ENCODE peak calls at places on chromosomes 6 and 20, in five cellular contexts. One of them, this sample, is unnamed.
A peak's percentile ranks its signal among the peaks of the same experiment; 100 is the strongest.

GRCh38 chr20:53940883-53941546 is 129.4 kb downstream of the BCAS1 start:
- DNase-seq in iPS-NIHi11: no peak
- DNase-seq in naive thymus-derived CD8-positive, alpha-beta T cell: no peak
- DNase-seq in AG04449: peak; percentile 64
- DNase-seq in stimulated activated CD4-positive, alpha-beta T cell treated with anti-CD3 and anti-CD28 coated beads, Interleukin-1b, Interleukin-23, amount 100 ng/mL, for 1 hour: no peak
- DNase-seq in this sample: no peak

GRCh38 chr6:42179261-42179955 is 6.2 kb downstream of the GUCA1A start:
- DNase-seq in iPS-NIHi11: no peak
- DNase-seq in naive thymus-derived CD8-positive, alpha-beta T cell: no peak
- DNase-seq in AG04449: no peak
- DNase-seq in stimulated activated CD4-positive, alpha-beta T cell treated with anti-CD3 and anti-CD28 coated beads, Interleukin-1b, Interleukin-23, amount 100 ng/mL, for 1 hour: no peak
- DNase-seq in this sample: no peak

GRCh38 chr6:38266921-38267354 is 372.8 kb downstream of the BTBD9 start:
- DNase-seq in iPS-NIHi11: no peak
- DNase-seq in naive thymus-derived CD8-positive, alpha-beta T cell: no peak
- DNase-seq in AG04449: no peak
- DNase-seq in stimulated activated CD4-positive, alpha-beta T cell treated with anti-CD3 and anti-CD28 coated beads, Interleukin-1b, Interleukin-23, amount 100 ng/mL, for 1 hour: no peak
- DNase-seq in this sample: no peak

GRCh38 chr6:159107451-159108260 is 61.5 kb upstream of the FNDC1 start:
- DNase-seq in iPS-NIHi11: no peak
- DNase-seq in naive thymus-derived CD8-positive, alpha-beta T cell: peak; percentile 66
- DNase-seq in AG04449: no peak
- DNase-seq in stimulated activated CD4-positive, alpha-beta T cell treated with anti-CD3 and anti-CD28 coated beads, Interleukin-1b, Interleukin-23, amount 100 ng/mL, for 1 hour: no peak
- DNase-seq in this sample: peak; percentile 59

GRCh38 chr20:49115565-49115964 is 69.5 kb downstream of the CSE1L start:
- DNase-seq in iPS-NIHi11: no peak
- DNase-seq in naive thymus-derived CD8-positive, alpha-beta T cell: no peak
- DNase-seq in AG04449: no peak
- DNase-seq in stimulated activated CD4-positive, alpha-beta T cell treated with anti-CD3 and anti-CD28 coated beads, Interleukin-1b, Interleukin-23, amount 100 ng/mL, for 1 hour: no peak
- DNase-seq in this sample: no peak

GRCh38 chr20:46255440-46256104 is 52.7 kb downstream of the CDH22 start:
- DNase-seq in iPS-NIHi11: peak; percentile 48
- DNase-seq in naive thymus-derived CD8-positive, alpha-beta T cell: no peak
- DNase-seq in AG04449: no peak
- DNase-seq in stimulated activated CD4-positive, alpha-beta T cell treated with anti-CD3 and anti-CD28 coated beads, Interleukin-1b, Interleukin-23, amount 100 ng/mL, for 1 hour: no peak
- DNase-seq in this sample: no peak

GRCh38 chr20:23228912-23229311 is 121.7 kb upstream of the NXT1 start:
- DNase-seq in iPS-NIHi11: no peak
- DNase-seq in naive thymus-derived CD8-positive, alpha-beta T cell: no peak
- DNase-seq in AG04449: peak; percentile 29
- DNase-seq in stimulated activated CD4-positive, alpha-beta T cell treated with anti-CD3 and anti-CD28 coated beads, Interleukin-1b, Interleukin-23, amount 100 ng/mL, for 1 hour: no peak
- DNase-seq in this sample: no peak

GRCh38 chr20:45157977-45158376 is 16.7 kb upstream of the PI3 start:
- DNase-seq in iPS-NIHi11: no peak
- DNase-seq in naive thymus-derived CD8-positive, alpha-beta T cell: no peak
- DNase-seq in AG04449: peak; percentile 5
- DNase-seq in stimulated activated CD4-positive, alpha-beta T cell treated with anti-CD3 and anti-CD28 coated beads, Interleukin-1b, Interleukin-23, amount 100 ng/mL, for 1 hour: no peak
- DNase-seq in this sample: no peak

This sample was measured in naive thymus-derived CD4-positive, alpha-beta T cell.